ENCODE peak calls at places on chromosomes 2 and 18, in seven cellular contexts. B is epithelial cell of esophagus, U is astrocyte of the spinal cord, I is AG04450, T is ovary, M is AG09309, F is hepatocyte. X is an unnamed sample.

GRCh38 chr18:74146756-74147155 is 878 bp downstream of the FBXO15 start:
- DNase-seq in B (no peak), F (no peak), I (peak), T (no peak), M (peak), U (no peak), X (no peak)

GRCh38 chr2:235976516-235976915 is 191.7 kb downstream of the GBX2 start:
- DNase-seq in M (no peak), B (no peak), I (no peak), U (no peak), T (no peak), F (no peak), X (no peak)

GRCh38 chr18:35749701-35750100 is 168.2 kb downstream of the GALNT1 start:
- DNase-seq in T (no peak), M (no peak), B (peak), F (no peak), I (no peak), U (no peak), X (no peak)

GRCh38 chr18:9082763-9083510 is 19.6 kb upstream of the NDUFV2 start:
- DNase-seq in T (no peak), B (no peak), U (no peak), F (no peak), I (no peak), M (no peak), X (no peak)

GRCh38 chr2:156333274-156333950 is 891 bp upstream of the NR4A2 start:
- DNase-seq in I (no peak), F (no peak), M (no peak), U (peak), B (peak), T (no peak), X (no peak)

GRCh38 chr2:15983496-15983895 is 43.1 kb downstream of the MYCN start:
- DNase-seq in T (no peak), M (no peak), U (no peak), I (no peak), B (no peak), F (no peak), X (no peak)

GRCh38 chr2:20187331-20187730 is 37.6 kb downstream of the SDC1 start:
- DNase-seq in F (no peak), T (no peak), U (no peak), B (no peak), M (no peak), I (no peak), X (no peak)

GRCh38 chr2:216341151-216341550 is 31.1 kb downstream of the MARCHF4 start:
- DNase-seq in U (peak), B (no peak), F (no peak), T (no peak), I (no peak), M (no peak), X (no peak)

GRCh38 chr2:219350938-219351280 is 18.4 kb upstream of the RESP18 start:
- DNase-seq in M (no peak), U (no peak), I (no peak), F (no peak), T (no peak), B (no peak), X (no peak)

GRCh38 chr18:68456985-68457384 is 257.9 kb downstream of the TMX3 start:
- DNase-seq in F (no peak), M (no peak), I (no peak), T (no peak), U (peak), B (peak), X (no peak)

GRCh38 chr2:133324150-133324561 is 244.1 kb downstream of the NCKAP5 start:
- DNase-seq in T (no peak), I (peak), M (peak), U (peak), B (peak), F (no peak), X (no peak)

GRCh38 chr18:46759885-46760284 is 3.0 kb upstream of the ST8SIA5 start:
- DNase-seq in I (no peak), U (no peak), B (no peak), M (no peak), F (no peak), T (no peak), X (no peak)

GRCh38 chr2:190858817-190859216 is 21.8 kb upstream of the GLS start:
- DNase-seq in T (no peak), M (no peak), I (no peak), U (peak), F (no peak), B (peak), X (no peak)

GRCh38 chr2:101439716-101440115 is 35.2 kb downstream of the RFX8 start:
- DNase-seq in F (no peak), B (no peak), T (no peak), I (no peak), U (no peak), M (no peak), X (no peak)

GRCh38 chr2:101431486-101431885 is 43.4 kb downstream of the RFX8 start:
- DNase-seq in B (no peak), U (no peak), T (no peak), M (no peak), F (no peak), I (no peak), X (no peak)

GRCh38 chr2:101432411-101433181 is 42.3 kb downstream of the RFX8 start:
- DNase-seq in M (no peak), U (peak), B (no peak), T (no peak), I (no peak), F (no peak), X (no peak)

GRCh38 chr2:101433465-101433864 is 41.4 kb downstream of the RFX8 start:
- DNase-seq in M (no peak), T (no peak), B (no peak), F (no peak), U (no peak), I (no peak), X (no peak)

DNA sequence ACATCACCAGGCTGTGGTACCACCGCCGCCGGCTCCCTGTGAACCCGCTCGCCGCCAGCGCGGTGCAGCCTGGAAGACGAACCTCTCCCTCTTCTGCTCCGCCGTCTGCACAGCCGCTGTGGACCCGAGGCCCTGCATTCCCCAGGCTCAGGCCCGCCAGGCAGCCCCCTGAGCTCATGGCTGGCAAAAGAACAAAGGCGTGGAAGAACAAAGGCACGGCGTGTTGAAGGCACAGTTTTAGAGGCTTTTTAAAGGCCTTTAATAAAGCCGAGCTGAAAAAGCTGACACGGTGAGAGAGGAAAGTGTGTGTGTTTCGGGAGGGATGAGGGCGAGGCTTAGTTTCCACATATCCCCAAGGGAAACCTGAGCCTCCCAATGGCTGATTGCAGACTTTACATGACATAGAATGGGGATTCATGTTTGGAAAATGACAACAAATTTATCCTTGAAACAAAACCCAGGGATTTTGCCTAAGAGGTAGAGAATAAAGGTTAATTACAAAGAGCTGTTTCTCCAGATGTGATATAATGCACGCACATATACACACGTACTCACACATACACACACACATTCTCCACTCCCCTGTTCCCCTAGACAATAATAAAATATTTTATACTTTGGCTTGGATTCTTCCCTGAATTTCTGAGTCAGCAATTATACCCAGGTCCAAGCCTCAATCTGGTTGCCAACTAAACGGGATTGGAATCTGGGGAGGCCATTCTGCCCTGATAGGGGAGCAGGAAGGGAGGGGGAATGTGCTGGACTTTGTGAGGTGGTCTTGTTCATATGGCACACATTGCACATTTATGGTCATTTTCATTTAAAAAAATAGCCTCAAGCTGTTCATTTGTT is 39.7 kb downstream of the RFX8 start:
- DNase-seq in B (peak), T (peak), U (peak), M (peak), F (peak), I (no peak), X (no peak)
- TF ChIP-seq CTCF in B (no peak), T (no peak), U (no peak), M (no peak), F (no peak), I (no peak), X (no peak)

DNA sequence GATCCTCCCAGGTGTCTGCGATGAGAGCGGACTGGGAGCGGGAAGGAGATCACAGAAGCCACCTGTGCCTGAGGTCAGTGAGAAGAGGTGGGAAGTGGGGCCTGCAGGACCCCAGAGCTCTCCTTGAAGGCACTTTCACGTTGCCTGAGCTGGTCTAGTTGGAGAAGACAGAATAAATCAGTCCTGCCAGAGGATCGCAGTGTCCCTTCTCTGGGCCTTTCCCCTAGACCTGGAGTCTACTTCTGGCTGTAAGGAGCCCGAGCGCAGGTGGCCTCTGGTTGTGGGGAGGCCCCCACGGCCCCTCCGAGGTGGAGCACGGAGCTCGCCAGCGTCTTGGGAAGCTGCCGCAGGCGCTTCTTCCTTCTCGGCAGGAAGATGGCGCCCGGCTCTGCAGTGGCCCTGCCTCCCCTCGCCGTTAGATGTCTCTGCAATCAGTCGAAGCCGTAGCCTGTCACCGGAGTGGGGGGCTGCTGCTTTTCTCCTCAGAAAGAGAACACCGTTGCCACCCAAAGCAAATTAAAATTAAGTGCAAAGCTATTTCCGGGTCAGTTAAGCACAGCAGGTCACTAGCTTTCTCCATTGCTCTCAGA is 212.0 kb upstream of the MYT1L start:
- DNase-seq in U (no peak), F (no peak), B (no peak), M (no peak), T (no peak), I (no peak), X (no peak)
- H3K4me3 ChIP-seq in U (no peak), F (no peak), B (no peak), M (no peak), T (no peak), I (no peak), X (no peak)

DNA sequence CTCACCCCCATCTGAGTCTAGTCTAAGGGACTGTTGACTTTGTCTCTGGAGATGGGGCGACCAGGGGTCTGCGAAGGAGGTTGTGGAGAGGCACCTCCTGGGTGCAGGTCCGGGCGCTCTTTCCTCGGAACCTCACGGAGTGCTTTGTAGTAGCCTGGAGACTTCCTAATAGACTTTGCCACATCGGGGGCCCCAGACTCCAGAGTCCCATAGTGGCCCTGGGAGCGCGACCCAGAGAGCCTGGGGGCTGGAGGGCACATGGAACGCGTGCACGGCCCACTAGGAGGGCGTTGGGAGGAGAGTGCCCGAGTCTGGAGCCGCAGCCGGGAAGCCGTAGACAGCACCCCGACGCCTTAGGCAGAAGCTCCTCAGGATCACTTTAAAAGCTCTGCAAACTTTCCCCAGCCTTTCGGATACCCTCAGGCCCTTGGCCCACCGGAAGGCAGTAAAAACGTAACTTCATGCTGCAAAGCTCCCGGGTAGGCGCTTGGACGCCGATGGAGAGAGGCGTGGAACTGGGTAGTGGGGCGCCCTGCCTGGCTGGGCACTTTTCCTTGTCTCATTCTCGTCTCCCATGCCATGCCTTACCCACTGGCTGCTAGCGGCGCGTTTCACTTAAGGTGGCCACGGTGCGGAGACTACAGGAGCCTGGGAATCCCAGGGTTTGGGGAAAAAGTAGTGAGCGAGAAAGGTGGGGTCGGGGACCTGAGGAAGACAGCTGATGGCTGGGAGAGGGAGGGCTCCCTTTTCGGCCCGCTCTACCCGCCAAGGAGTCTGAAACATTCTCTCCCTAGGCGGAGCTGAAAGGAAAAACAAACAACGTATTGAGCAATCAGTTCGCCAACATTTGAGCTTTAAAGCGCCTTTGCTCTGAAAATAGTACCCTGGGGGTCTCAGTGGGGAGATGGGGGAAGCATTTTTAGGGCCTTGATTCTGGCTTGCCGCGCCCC is 141.7 kb downstream of the MEIS1 start:
- DNase-seq in T (peak), B (peak), U (peak), F (peak), M (no peak), I (no peak), X (no peak)
- TF ChIP-seq CTCF in T (no peak), B (no peak), U (no peak), F (no peak), M (no peak), I (peak), X (no peak)

DNA sequence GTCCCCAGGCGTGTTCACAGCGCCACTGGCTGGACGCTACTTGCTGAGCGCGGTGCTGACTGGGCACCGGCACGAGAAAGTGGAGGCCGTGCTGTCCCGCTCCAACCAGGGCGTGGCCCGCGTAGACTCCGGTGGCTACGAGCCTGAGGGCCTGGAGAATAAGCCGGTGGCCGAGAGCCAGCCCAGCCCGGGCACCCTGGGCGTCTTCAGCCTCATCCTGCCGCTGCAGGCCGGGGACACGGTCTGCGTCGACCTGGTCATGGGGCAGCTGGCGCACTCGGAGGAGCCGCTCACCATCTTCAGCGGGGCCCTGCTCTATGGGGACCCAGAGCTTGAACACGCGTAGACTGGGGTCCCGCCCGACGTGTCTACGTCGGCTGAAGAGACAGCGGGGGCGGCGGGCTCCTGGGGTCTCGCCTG is 892 bp upstream of the KHK start:
- DNase-seq in M (no peak), U (peak), T (peak), I (no peak), B (peak), F (peak), X (no peak)
- H3K4me3 ChIP-seq in M (peak), U (peak), T (peak), I (peak), B (peak), F (peak), X (peak)

X was measured in GM12864.